ENCODE peak calls at places on chromosomes 13 and 19, in eight cellular contexts. C, N, F, H, Z, R, V and J are unnamed samples.

GRCh38 chr19:45474191-45474940 is 6.6 kb downstream of the FOSB start:
- DNase-seq in C (no peak), N (no peak), F (peak), H (no peak), Z (no peak), R (no peak), V (no peak), J (no peak)

GRCh38 chr19:45179063-45179847 is 671 bp downstream of the BLOC1S3 start:
- DNase-seq in C (no peak), N (peak), F (peak), H (no peak), Z (no peak), R (no peak), V (peak), J (no peak)

GRCh38 chr19:4584670-4585460 is 25.4 kb upstream of the SEMA6B start:
- DNase-seq in C (no peak), N (no peak), F (no peak), H (no peak), Z (no peak), R (peak), V (no peak), J (no peak)

GRCh38 chr13:106415427-106415826 is 120.0 kb downstream of the EFNB2 start:
- DNase-seq in C (no peak), N (no peak), F (no peak), H (no peak), Z (no peak), R (no peak), V (no peak), J (no peak)

GRCh38 chr19:28009696-28010095 is 1203.3 kb downstream of the UQCRFS1 start:
- DNase-seq in C (peak), N (no peak), F (peak), H (no peak), Z (no peak), R (no peak), V (no peak), J (no peak)

GRCh38 chr13:85287528-85287927 is 511.7 kb downstream of the SLITRK6 start:
- DNase-seq in C (no peak), N (no peak), F (no peak), H (no peak), Z (no peak), R (no peak), V (no peak), J (no peak)

GRCh38 chr19:30666301-30666803 is 294.2 kb downstream of the ZNF536 start:
- DNase-seq in C (no peak), N (peak), F (peak), H (peak), Z (no peak), R (peak), V (no peak), J (no peak)

GRCh38 chr13:64709079-64709478 is 2521.1 kb downstream of the PCDH9 start:
- DNase-seq in C (no peak), N (no peak), F (no peak), H (no peak), Z (no peak), R (no peak), V (no peak), J (no peak)

GRCh38 chr19:55481148-55482127 is 3.5 kb upstream of the NAT14 start:
- DNase-seq in C (no peak), N (no peak), F (no peak), H (no peak), Z (no peak), R (no peak), V (no peak), J (no peak)

GRCh38 chr19:35673121-35673804 is 6.9 kb downstream of the UPK1A start:
- DNase-seq in C (no peak), N (peak), F (peak), H (no peak), Z (peak), R (peak), V (no peak), J (no peak)

GRCh38 chr19:19597809-19598306 is 20.6 kb downstream of the PBX4 start:
- DNase-seq in C (no peak), N (no peak), F (peak), H (no peak), Z (no peak), R (no peak), V (no peak), J (no peak)

GRCh38 chr19:40249781-40250180 is 23.3 kb upstream of the CCNP start:
- DNase-seq in C (no peak), N (no peak), F (no peak), H (no peak), Z (no peak), R (no peak), V (no peak), J (peak)

GRCh38 chr13:37701972-37702371 is 103.4 kb upstream of the POSTN start:
- DNase-seq in C (peak), N (peak), F (peak), H (no peak), Z (no peak), R (no peak), V (no peak), J (no peak)

GRCh38 chr13:81275666-81276258 is 934.8 kb upstream of the SPRY2 start:
- DNase-seq in C (no peak), N (peak), F (no peak), H (no peak), Z (no peak), R (peak), V (no peak), J (peak)

GRCh38 chr13:79724348-79725103 is 243.6 kb downstream of the NDFIP2 start:
- DNase-seq in C (no peak), N (peak), F (peak), H (peak), Z (no peak), R (no peak), V (peak), J (no peak)

GRCh38 chr19:38303517-38304351 is at the start of gene C19orf33:
- DNase-seq in C (no peak), N (peak), F (peak), H (no peak), Z (no peak), R (peak), V (peak), J (no peak)

GRCh38 chr19:50058425-50058824 is 32.6 kb downstream of the ZNF473 start:
- DNase-seq in C (no peak), N (no peak), F (no peak), H (no peak), Z (no peak), R (no peak), V (no peak), J (no peak)

GRCh38 chr19:16673226-16673625 is 12.3 kb downstream of the TMEM38A start:
- DNase-seq in C (no peak), N (no peak), F (no peak), H (no peak), Z (no peak), R (no peak), V (no peak), J (no peak)

GRCh38 chr19:30154410-30154809 is 212.4 kb downstream of the URI1 start:
- DNase-seq in C (no peak), N (no peak), F (no peak), H (no peak), Z (no peak), R (no peak), V (no peak), J (no peak)

GRCh38 chr19:38336638-38337359 is 1.2 kb downstream of the CATSPERG start:
- DNase-seq in C (peak), N (peak), F (peak), H (peak), Z (peak), R (peak), V (peak), J (peak)

GRCh38 chr19:56309511-56310185 is 5.0 kb downstream of the ZSCAN5A start:
- DNase-seq in C (no peak), N (peak), F (peak), H (no peak), Z (no peak), R (peak), V (no peak), J (no peak)

GRCh38 chr19:54203151-54203611 is 2.5 kb downstream of the RPS9 start:
- DNase-seq in C (no peak), N (no peak), F (peak), H (peak), Z (no peak), R (no peak), V (no peak), J (peak)

GRCh38 chr13:39310961-39311360 is 272.7 kb downstream of the NHLRC3 start:
- DNase-seq in C (no peak), N (no peak), F (no peak), H (no peak), Z (no peak), R (no peak), V (no peak), J (no peak)

DNA sequence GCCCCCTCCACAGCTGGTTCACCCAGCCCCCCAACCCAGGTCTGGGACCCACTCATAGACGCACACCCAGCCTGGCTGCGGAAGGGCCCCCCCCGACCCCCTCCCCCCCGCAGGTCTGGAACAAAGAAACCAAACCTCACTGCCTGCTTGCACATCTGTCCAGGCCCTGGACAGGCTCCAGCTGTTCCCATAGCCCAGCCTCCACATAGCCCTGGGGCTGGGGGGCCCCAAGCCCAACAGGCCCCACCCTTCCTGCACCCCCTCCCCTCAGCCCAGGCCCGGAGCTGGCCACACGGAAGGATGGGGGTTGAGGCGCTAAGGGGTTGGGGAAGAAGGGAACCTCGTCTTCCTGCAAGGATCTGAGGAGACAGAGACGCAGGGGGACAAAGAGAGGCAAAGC is 2.7 kb downstream of the KANK2 start:
- DNase-seq in C (no peak), N (no peak), F (peak), H (no peak), Z (peak), R (no peak), V (no peak), J (no peak)
- H3K4me3 ChIP-seq in C (peak), N (no peak), F (peak), H (no peak), Z (peak), R (no peak), V (no peak), J (no peak)

GRCh38 chr19:33293255-33294057 is 8.9 kb downstream of the CEBPA start:
- DNase-seq in C (peak), N (peak), F (peak), H (no peak), Z (no peak), R (no peak), V (peak), J (peak)
- TF ChIP-seq CTCF in C (no peak), N (peak), F (no peak), H (no peak), Z (no peak), R (no peak), V (no peak), J (no peak)

DNA sequence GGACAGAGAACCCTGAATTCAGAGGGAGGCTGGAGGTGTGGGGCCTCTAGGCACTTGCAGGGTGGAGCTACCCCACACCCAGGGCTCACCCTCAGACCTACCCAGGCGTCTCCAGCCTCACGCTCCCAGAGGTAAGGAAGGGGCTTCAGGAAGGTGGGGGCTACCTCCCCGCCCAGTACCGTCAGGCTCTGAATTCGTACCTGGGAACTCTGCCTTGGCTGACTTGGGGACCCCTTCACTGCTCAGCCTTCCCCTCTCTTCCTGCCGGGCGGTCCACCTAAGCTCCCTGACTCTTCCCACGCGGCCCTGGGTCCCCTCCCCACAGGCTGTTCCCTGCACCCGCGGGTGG is 28.5 kb upstream of the PARP4 start:
- DNase-seq in C (no peak), N (no peak), F (no peak), H (no peak), Z (no peak), R (no peak), V (no peak), J (no peak)
- H3K4me3 ChIP-seq in C (peak), N (no peak), F (peak), H (peak), Z (no peak), R (peak), V (no peak), J (no peak)

DNA sequence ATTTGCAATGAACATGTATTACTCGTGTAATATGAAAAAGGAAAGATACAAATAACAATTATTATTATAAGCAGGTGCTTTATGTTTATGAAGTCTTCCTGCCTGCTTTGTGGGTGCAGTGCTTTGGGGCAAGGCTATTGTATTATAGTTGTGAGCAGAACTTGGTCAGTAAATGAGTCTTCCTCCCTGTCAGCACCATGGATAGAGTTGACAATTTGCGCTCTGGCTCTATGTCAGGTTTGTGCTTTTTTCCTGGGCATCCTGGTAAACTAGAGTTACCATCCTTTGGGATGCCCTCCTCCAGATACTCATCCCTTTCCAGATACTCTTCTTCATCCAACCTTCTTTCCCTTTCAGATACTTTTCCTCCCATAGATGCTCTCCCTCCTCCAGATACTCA is 19.6 kb downstream of the ERICH6B start:
- DNase-seq in C (no peak), N (peak), F (no peak), H (no peak), Z (no peak), R (peak), V (no peak), J (no peak)
- TF ChIP-seq CTCF in C (no peak), N (no peak), F (no peak), H (no peak), Z (no peak), R (no peak), V (no peak), J (no peak)

DNA sequence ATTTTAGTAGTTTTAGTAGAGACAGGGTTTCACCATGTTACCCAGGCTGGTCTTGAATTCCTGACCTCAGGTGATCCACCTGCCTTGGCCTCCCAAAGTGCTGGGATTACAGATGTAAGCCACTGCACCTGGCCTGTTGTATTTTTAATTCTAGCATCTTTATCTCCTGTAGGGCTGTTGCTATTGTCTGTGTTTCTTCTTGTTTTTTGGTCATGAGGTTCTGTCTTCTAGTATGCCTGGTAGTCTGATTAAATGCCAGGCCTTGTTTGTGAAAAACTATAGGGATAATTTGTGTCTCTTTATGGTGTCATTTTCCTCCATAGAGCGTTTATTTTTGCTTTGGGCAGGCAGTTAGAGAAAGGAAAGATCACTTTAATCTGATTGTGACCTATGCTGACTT is 3.1 kb downstream of the ARHGEF18 start:
- DNase-seq in C (no peak), N (no peak), F (no peak), H (no peak), Z (no peak), R (no peak), V (no peak), J (no peak)
- H3K4me3 ChIP-seq in C (no peak), N (no peak), F (no peak), H (no peak), Z (no peak), R (no peak), V (no peak), J (no peak)